ENCODE peak calls at places on chromosome X, in five cellular contexts. Q is lower leg skin, M is epithelial cell of esophagus, V is PC-9, S is upper lobe of left lung. P is an unnamed sample.
A peak's percentile ranks its signal among the peaks of the same experiment; 100 is the strongest.

GRCh38 chrX:47936224-47936939 is 67.4 kb downstream of the ZNF182 start:
- DNase-seq in Q (no peak), V (no peak), M (no peak), S (peak; percentile 35), P (no peak)

GRCh38 chrX:10620121-10620699 is at the start of gene MID1:
- DNase-seq in V (peak; percentile 71), Q (peak; percentile 92), M (peak; percentile 81), S (peak; percentile 84), P (no peak)

GRCh38 chrX:46044486-46044885 is 500.7 kb downstream of the ZNF674 start:
- DNase-seq in S (no peak), M (peak; percentile 48), V (no peak), Q (no peak), P (peak; percentile 5)

GRCh38 chrX:18160369-18160768 is 60.3 kb downstream of the BEND2 start:
- DNase-seq in M (no peak), S (no peak), Q (no peak), V (no peak), P (no peak)

GRCh38 chrX:21479695-21480280 is 105.6 kb downstream of the CNKSR2 start:
- DNase-seq in S (no peak), Q (no peak), V (peak; percentile 2), M (peak; percentile 59), P (peak; percentile 18)

GRCh38 chrX:19072372-19072771 is 49.9 kb downstream of the ADGRG2 start:
- DNase-seq in S (no peak), Q (no peak), V (no peak), M (peak; percentile 13), P (no peak)

GRCh38 chrX:149372861-149373260 is 132.2 kb downstream of the IDS start:
- DNase-seq in Q (no peak), V (peak; percentile 1), S (no peak), M (no peak), P (no peak)

GRCh38 chrX:81411517-81411916 is 209.6 kb downstream of the SH3BGRL start:
- DNase-seq in S (no peak), M (no peak), Q (no peak), V (no peak), P (no peak)

GRCh38 chrX:79270401-79270800 is 96.7 kb downstream of the ITM2A start:
- DNase-seq in M (no peak), Q (no peak), V (no peak), S (no peak), P (no peak)

GRCh38 chrX:53476371-53476770 is 42.2 kb upstream of the HSD17B10 start:
- DNase-seq in Q (no peak), S (no peak), V (no peak), M (peak; percentile 88), P (peak; percentile 41)

GRCh38 chrX:153968754-153969124 is 2.9 kb downstream of the HCFC1 start:
- DNase-seq in S (no peak), V (no peak), M (peak; percentile 13), Q (no peak), P (no peak)

GRCh38 chrX:4315891-4316290 is 602.4 kb upstream of the PRKX start:
- DNase-seq in S (no peak), Q (no peak), V (peak; percentile 34), M (no peak), P (no peak)

GRCh38 chrX:6574762-6575161 is 39.8 kb upstream of the VCX3A start:
- DNase-seq in V (no peak), Q (no peak), S (no peak), M (no peak), P (no peak)

GRCh38 chrX:9195199-9195880 is 161.4 kb upstream of the FAM9B start:
- DNase-seq in M (no peak), Q (no peak), S (no peak), V (no peak), P (no peak)

GRCh38 chrX:103847174-103847870 is 15.3 kb upstream of the RAB9B start:
- DNase-seq in Q (no peak), S (no peak), M (no peak), V (no peak), P (no peak)

GRCh38 chrX:47900833-47901232 is 64.1 kb downstream of the ZNF81 start:
- DNase-seq in S (no peak), Q (no peak), V (no peak), M (no peak), P (no peak)

GRCh38 chrX:103101280-103102042 is 8.5 kb upstream of the NXF3 start:
- DNase-seq in M (no peak), Q (no peak), V (no peak), S (no peak), P (no peak)

GRCh38 chrX:46979340-46979739 is 67.1 kb downstream of the JADE3 start:
- DNase-seq in V (no peak), S (no peak), M (peak; percentile 30), Q (no peak), P (peak; percentile 20)

GRCh38 chrX:130106071-130106470 is 4.2 kb downstream of the ELF4 start:
- DNase-seq in S (no peak), V (no peak), M (no peak), Q (no peak), P (no peak)

GRCh38 chrX:43165343-43165920 is 387.5 kb upstream of the PPP1R2C start:
- DNase-seq in Q (no peak), V (no peak), M (no peak), S (no peak), P (no peak)

GRCh38 chrX:68665502-68665901 is 18.0 kb downstream of the STARD8 start:
- DNase-seq in M (no peak), S (no peak), Q (no peak), V (no peak), P (no peak)

GRCh38 chrX:9665113-9665512 is 100.5 kb downstream of the GPR143 start:
- DNase-seq in V (no peak), M (no peak), Q (no peak), S (no peak), P (no peak)

GRCh38 chrX:87517571-87518141 is at the start of gene KLHL4:
- DNase-seq in S (no peak), M (peak; percentile 86), V (peak; percentile 33), Q (no peak), P (no peak)

GRCh38 chrX:16869393-16870094 is 618 bp downstream of the RBBP7 start:
- DNase-seq in M (peak; percentile 17), V (peak; percentile 36), Q (no peak), S (peak; percentile 93), P (no peak)

GRCh38 chrX:275967-276587 is 5.1 kb upstream of the PLCXD1 start:
- DNase-seq in V (peak; percentile 63), Q (peak; percentile 94), M (peak; percentile 64), S (peak; percentile 91), P (no peak)

GRCh38 chrX:120575379-120576114 is 14.8 kb upstream of the CUL4B start:
- DNase-seq in V (no peak), S (no peak), M (no peak), Q (no peak), P (no peak)

GRCh38 chrX:50088645-50089044 is 112.2 kb downstream of the AKAP4 start:
- DNase-seq in Q (no peak), M (no peak), V (no peak), S (no peak), P (no peak)

GRCh38 chrX:71378752-71379151 is 12.6 kb downstream of the TAF1 start:
- DNase-seq in Q (no peak), V (no peak), M (no peak), S (no peak), P (no peak)

GRCh38 chrX:18875256-18875878 is 108.5 kb downstream of the PHKA2 start:
- DNase-seq in M (no peak), Q (no peak), V (no peak), S (no peak), P (no peak)

GRCh38 chrX:67543818-67544217 is at the start of gene AR:
- DNase-seq in Q (peak; percentile 93), M (no peak), V (peak; percentile 29), S (peak; percentile 88), P (no peak)

GRCh38 chrX:15567886-15568616 is 32.7 kb downstream of the ACE2 start:
- DNase-seq in M (peak; percentile 30), V (no peak), Q (no peak), S (no peak), P (no peak)
- TF ChIP-seq CTCF in M (peak; percentile 68), V (peak; percentile 61), Q (no peak), S (no peak), P (peak; percentile 38)

DNA sequence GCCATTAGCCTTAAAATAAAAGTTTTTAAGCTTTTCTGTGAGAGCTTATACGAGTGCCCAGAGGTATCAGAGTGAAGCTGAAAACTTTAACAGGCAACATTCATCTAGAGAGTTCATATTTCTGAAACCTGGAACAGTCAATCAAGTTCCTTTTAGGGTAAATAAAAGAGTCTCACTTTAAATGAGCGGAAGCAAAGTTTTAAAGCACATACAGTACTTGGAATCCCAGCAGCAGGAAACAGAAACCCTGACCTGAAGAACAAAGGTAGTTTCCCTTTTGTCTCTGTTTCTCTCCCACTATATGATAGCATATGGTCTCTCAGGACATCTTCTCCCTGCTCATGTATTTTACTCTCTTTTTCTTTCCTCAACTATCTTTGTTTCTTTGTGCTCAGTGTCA is 153.0 kb downstream of the ASB9 start:
- DNase-seq in Q (no peak), S (no peak), V (no peak), M (no peak), P (no peak)
- TF ChIP-seq CTCF in Q (no peak), S (no peak), V (no peak), M (no peak), P (no peak)

GRCh38 chrX:132710756-132711155 is 221.9 kb upstream of the MBNL3 start:
- DNase-seq in Q (no peak), M (no peak), S (no peak), V (no peak), P (no peak)

GRCh38 chrX:132718411-132718810 is 229.6 kb upstream of the MBNL3 start:
- DNase-seq in V (no peak), S (no peak), M (no peak), Q (no peak), P (no peak)

GRCh38 chrX:132714913-132715312 is 226.1 kb upstream of the MBNL3 start:
- DNase-seq in M (no peak), S (no peak), V (no peak), Q (no peak), P (no peak)

DNA sequence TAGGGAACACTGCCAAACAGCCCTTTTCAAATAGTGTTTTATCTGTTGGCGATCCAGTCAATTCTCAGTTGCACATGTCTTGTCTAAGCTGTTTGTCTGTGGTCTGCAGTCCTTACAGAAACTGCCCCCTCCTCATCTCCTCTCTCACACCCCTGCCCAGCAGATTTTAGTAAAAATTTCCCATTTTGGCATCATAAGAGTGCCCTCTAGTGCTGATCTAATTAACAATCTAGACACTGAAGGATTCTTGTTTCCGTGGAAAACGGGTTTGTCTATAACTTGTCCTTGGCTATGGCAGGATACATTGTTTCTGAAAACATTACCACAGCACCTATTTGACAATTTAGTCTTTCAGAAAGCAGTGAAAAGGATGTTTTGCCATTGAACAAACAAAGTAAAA is 227.2 kb upstream of the MBNL3 start:
- DNase-seq in V (no peak), S (no peak), M (no peak), Q (no peak), P (no peak)
- TF ChIP-seq CTCF in V (peak; percentile 40), S (no peak), M (peak; percentile 20), Q (no peak), P (peak; percentile 28)

DNA sequence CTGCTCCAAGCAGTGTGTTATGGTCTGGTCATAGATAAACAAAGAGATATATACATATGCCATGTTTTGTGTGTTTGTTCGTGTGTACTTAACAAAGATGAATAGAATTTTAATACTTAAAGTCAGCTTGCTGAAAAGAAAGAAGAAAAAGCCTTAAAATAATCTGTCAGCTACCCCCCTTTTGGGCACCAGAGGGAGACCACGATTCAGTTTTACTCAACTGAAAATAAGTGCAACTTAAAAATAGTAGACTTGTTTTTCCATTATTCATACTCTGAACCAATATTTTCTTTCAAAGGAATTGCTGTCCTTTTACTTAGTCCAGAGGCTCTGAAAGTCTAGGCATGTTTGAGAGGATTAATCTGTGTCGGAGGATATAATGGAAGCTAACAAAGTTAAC is 181.7 kb upstream of the AGTR2 start:
- DNase-seq in S (no peak), V (no peak), M (no peak), Q (no peak), P (no peak)
- TF ChIP-seq CTCF in S (peak; percentile 8), V (peak; percentile 66), M (no peak), Q (no peak), P (peak; percentile 9)

P was measured in AG09309.